ENCODE peak calls at places on chromosomes 3 and 15, in five cellular contexts. G, L, A, B and W are unnamed samples.

GRCh38 chr15:101306341-101307047 is 11.4 kb upstream of the SNRPA1 start:
- DNase-seq in G (no peak), L (no peak), A (no peak), B (no peak), W (no peak)

GRCh38 chr15:91067026-91067425 is 33.0 kb upstream of the SV2B start:
- DNase-seq in G (peak; percentile 10), L (no peak), A (no peak), B (peak; percentile 3), W (no peak)

GRCh38 chr3:42070089-42070885 is 20.9 kb upstream of the TRAK1 start:
- DNase-seq in G (peak; percentile 18), L (no peak), A (peak; percentile 51), B (no peak), W (no peak)

GRCh38 chr3:134426660-134427181 is 52.5 kb upstream of the AMOTL2 start:
- DNase-seq in G (peak; percentile 95), L (peak; percentile 91), A (no peak), B (peak; percentile 94), W (no peak)

GRCh38 chr3:41224120-41224806 is 25.0 kb downstream of the CTNNB1 start:
- DNase-seq in G (peak; percentile 88), L (peak; percentile 81), A (no peak), B (peak; percentile 85), W (no peak)

GRCh38 chr15:47685141-47685870 is 32.0 kb upstream of the SEMA6D start:
- DNase-seq in G (peak; percentile 25), L (no peak), A (no peak), B (no peak), W (no peak)

GRCh38 chr15:25054943-25055342 is 100.2 kb downstream of the SNRPN start:
- DNase-seq in G (no peak), L (no peak), A (no peak), B (no peak), W (no peak)

GRCh38 chr3:100044369-100044768 is 69.9 kb downstream of the FILIP1L start:
- DNase-seq in G (no peak), L (no peak), A (no peak), B (no peak), W (peak; percentile 51)

GRCh38 chr15:84598993-84599392 is 1.8 kb upstream of the ZSCAN2 start:
- DNase-seq in G (peak; percentile 66), L (peak; percentile 56), A (peak; percentile 40), B (peak; percentile 55), W (peak; percentile 50)

GRCh38 chr3:115512565-115513410 is 110.5 kb upstream of the GAP43 start:
- DNase-seq in G (peak; percentile 38), L (peak; percentile 60), A (no peak), B (peak; percentile 66), W (peak; percentile 6)

GRCh38 chr15:101502572-101503295 is 13.2 kb upstream of the PCSK6 start:
- DNase-seq in G (no peak), L (no peak), A (no peak), B (no peak), W (no peak)

GRCh38 chr3:119245778-119246177 is 5.1 kb upstream of the B4GALT4 start:
- DNase-seq in G (no peak), L (no peak), A (no peak), B (no peak), W (no peak)

GRCh38 chr15:81225161-81225671 is 28.5 kb downstream of the IL16 start:
- DNase-seq in G (no peak), L (no peak), A (peak; percentile 25), B (no peak), W (no peak)

GRCh38 chr3:67200618-67201017 is 202.5 kb downstream of the KBTBD8 start:
- DNase-seq in G (no peak), L (no peak), A (no peak), B (no peak), W (no peak)

GRCh38 chr15:48060396-48060795 is 60.4 kb upstream of the SLC24A5 start:
- DNase-seq in G (no peak), L (no peak), A (no peak), B (peak; percentile 25), W (no peak)

GRCh38 chr3:53841296-53841695 is 4.9 kb downstream of the CHDH start:
- DNase-seq in G (no peak), L (no peak), A (peak; percentile 57), B (no peak), W (no peak)

DNA sequence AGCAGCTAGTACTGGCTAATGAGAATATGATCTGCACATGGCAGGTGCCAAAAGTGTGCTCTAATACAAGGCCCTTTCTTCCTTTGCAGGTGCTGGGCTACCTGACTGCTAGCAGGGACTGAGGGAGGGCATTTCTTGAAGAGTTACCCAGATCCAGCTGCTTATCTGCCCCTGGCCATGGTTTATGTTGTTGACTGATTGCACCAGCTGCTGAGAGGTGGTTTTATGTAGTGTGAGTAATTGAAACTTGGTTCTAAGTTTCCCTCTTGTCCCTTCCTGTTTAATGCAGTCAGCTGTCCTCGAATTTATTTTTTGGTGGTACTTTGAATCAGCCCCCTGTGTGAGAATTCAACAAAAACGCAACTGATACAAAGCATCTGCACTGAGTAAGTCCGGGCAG is 288.3 kb upstream of the C2CD4B start:
- DNase-seq in G (peak; percentile 56), L (peak; percentile 33), A (no peak), B (no peak), W (no peak)
- TF ChIP-seq CTCF in G (no peak), L (no peak), A (no peak), B (no peak), W (no peak)

GRCh38 chr3:36408146-36408545 is 27.8 kb downstream of the STAC start:
- DNase-seq in G (no peak), L (no peak), A (no peak), B (no peak), W (no peak)
- TF ChIP-seq CTCF in G (no peak), L (peak; percentile 23), A (no peak), B (peak; percentile 25), W (no peak)

GRCh38 chr15:42854576-42854975 is 66.0 kb downstream of the TTBK2 start:
- DNase-seq in G (peak; percentile 3), L (no peak), A (no peak), B (no peak), W (no peak)
- TF ChIP-seq CTCF in G (no peak), L (no peak), A (no peak), B (no peak), W (no peak)

DNA sequence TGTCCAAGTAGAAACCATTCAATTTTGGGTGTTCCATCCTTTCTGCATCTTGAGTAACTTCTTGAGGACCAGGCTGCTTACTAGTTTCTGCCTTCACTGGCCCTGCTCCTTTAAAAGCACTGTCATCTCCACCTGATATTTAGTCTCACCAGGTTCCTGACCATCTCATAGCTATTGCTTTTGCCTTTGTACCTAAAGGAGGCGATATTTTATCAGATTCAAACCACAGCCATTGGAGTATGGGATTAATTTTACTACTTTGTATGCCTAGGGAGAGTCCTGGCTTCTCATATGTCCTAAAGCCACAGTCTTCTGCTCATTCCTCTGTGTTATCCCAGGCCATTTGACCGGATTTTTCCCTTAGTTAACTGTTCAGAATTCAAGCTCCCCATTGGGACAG is 51.8 kb upstream of the RFX7 start:
- DNase-seq in G (no peak), L (no peak), A (no peak), B (no peak), W (no peak)
- TF ChIP-seq CTCF in G (no peak), L (no peak), A (no peak), B (no peak), W (no peak)

DNA sequence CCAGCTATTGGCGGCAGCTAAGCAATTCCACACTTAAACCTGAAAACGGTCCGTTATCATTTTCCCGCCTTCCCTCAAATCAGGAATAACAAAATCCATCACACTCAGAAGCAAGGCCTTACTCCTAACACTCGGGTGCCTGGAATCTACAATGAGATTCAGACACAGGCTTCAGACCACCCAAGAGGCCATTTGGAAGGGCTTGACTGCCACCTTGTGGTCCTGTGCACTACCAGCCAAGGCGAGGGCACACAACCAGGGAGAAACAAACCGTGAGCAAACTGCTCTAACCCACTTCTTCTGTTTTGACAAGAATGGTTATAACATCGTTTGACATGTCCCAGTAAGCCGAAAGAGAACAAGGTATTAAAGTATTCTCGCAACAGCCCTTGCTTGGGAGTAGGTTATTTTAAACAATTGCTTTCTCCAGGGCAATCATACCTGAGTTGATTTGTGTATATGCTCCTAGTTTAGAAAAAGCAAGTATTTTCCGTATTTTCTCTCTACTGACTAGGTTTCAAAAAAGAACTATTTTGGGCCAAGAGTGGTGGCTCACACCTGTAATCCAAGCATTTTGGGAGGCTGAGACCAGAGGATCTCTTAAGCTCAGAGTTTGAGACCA is 40.1 kb upstream of the TAFA4 start:
- DNase-seq in G (peak; percentile 51), L (peak; percentile 56), A (peak; percentile 17), B (peak; percentile 39), W (peak; percentile 48)
- TF ChIP-seq CTCF in G (peak; percentile 71), L (peak; percentile 90), A (peak; percentile 52), B (peak; percentile 80), W (peak; percentile 74)

GRCh38 chr3:22091329-22091728 is 340.3 kb upstream of the ZNF385D start:
- DNase-seq in G (no peak), L (no peak), A (no peak), B (no peak), W (no peak)

DNA sequence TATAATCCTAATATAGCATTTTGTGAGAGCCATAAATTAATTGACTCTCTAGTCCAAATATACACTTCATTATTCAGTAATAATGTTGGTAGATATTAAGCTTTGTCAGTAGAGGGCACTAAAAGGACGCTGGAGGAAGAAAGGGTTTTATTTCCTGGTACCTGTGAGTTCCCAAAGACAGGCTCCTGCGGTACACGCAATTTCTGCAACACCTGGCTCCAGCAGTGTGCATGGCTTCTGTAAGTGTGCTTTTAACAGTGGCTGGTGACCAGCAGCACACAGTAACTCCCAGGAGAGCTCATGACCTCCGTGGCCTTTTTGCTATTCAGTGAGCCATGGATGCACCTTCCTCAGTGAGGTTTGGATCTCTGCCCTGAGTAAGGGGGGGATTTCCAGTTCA is 338.3 kb upstream of the ZNF385D start:
- DNase-seq in G (peak; percentile 1), L (peak; percentile 19), A (peak; percentile 7), B (peak; percentile 12), W (peak; percentile 29)
- TF ChIP-seq CTCF in G (peak; percentile 39), L (peak; percentile 54), A (no peak), B (no peak), W (peak; percentile 18)

DNA sequence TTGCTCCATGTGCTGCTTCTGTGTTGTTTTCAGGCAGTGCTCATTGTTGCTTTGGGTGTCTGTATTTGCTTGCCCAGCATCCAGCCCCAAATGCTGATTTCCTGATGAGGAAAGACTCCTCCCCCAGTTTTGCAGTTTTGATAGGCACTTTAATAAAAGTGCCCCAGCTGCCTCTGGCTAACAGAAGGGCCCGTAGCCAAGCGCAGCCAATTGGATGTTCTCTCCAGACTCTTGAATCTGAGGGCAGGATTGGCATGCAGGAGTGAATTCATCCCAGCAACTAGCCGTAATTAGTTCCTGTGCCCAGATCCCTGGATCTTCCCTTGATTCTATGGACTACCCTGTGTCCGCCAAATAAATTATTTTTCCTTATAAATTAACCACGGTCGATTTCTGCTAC is 14.8 kb upstream of the SEMA5B start:
- DNase-seq in G (no peak), L (no peak), A (no peak), B (no peak), W (no peak)
- TF ChIP-seq CTCF in G (no peak), L (no peak), A (no peak), B (no peak), W (no peak)